ENCODE peak calls at places on chromosomes 12 and 14, in five cellular contexts. One of them, this sample, is unnamed.

GRCh38 chr12:52165096-52165855 is 26.5 kb downstream of the KRT80 start:
- DNase-seq in psoas muscle: no peak
- DNase-seq in HCT116: no peak
- DNase-seq in colonic mucosa: no peak
- DNase-seq in GM23338: no peak
- DNase-seq in this sample: no peak

GRCh38 chr12:77166711-77167110 is 101.3 kb upstream of the E2F7 start:
- DNase-seq in HCT116: no peak
- DNase-seq in GM23338: no peak
- DNase-seq in psoas muscle: no peak
- DNase-seq in colonic mucosa: no peak
- DNase-seq in this sample: no peak

GRCh38 chr14:33611405-33612183 is 339.3 kb downstream of the EGLN3 start:
- DNase-seq in psoas muscle: no peak
- DNase-seq in HCT116: no peak
- DNase-seq in GM23338: no peak
- DNase-seq in colonic mucosa: no peak
- DNase-seq in this sample: no peak

GRCh38 chr12:108890208-108890607 is 10.3 kb downstream of the DAO start:
- DNase-seq in GM23338: peak; percentile 39
- DNase-seq in colonic mucosa: no peak
- DNase-seq in psoas muscle: no peak
- DNase-seq in HCT116: no peak
- DNase-seq in this sample: no peak

GRCh38 chr14:23567186-23568020 is at the start of gene AP1G2:
- DNase-seq in HCT116: peak; percentile 73
- DNase-seq in colonic mucosa: peak; percentile 96
- DNase-seq in psoas muscle: peak; percentile 89
- DNase-seq in GM23338: peak; percentile 94
- DNase-seq in this sample: peak; percentile 92

GRCh38 chr12:41932470-41932991 is 212.1 kb downstream of the GXYLT1 start:
- DNase-seq in colonic mucosa: peak; percentile 36
- DNase-seq in GM23338: peak; percentile 70
- DNase-seq in HCT116: no peak
- DNase-seq in psoas muscle: peak; percentile 78
- DNase-seq in this sample: peak; percentile 22

GRCh38 chr12:100020370-100020769 is 35.6 kb upstream of the ANKS1B start:
- DNase-seq in HCT116: no peak
- DNase-seq in GM23338: peak; percentile 21
- DNase-seq in psoas muscle: no peak
- DNase-seq in colonic mucosa: no peak
- DNase-seq in this sample: no peak

GRCh38 chr14:20697273-20698017 is 8.9 kb downstream of the ANG start:
- DNase-seq in GM23338: peak; percentile 77
- DNase-seq in HCT116: peak; percentile 55
- DNase-seq in psoas muscle: no peak
- DNase-seq in colonic mucosa: peak; percentile 80
- DNase-seq in this sample: peak; percentile 68

GRCh38 chr12:50699940-50700339 is 64.0 kb upstream of the ATF1 start:
- DNase-seq in colonic mucosa: no peak
- DNase-seq in psoas muscle: no peak
- DNase-seq in GM23338: no peak
- DNase-seq in HCT116: no peak
- DNase-seq in this sample: no peak

GRCh38 chr14:63418020-63418419 is 99.3 kb upstream of the GPHB5 start:
- DNase-seq in psoas muscle: no peak
- DNase-seq in HCT116: no peak
- DNase-seq in colonic mucosa: no peak
- DNase-seq in GM23338: no peak
- DNase-seq in this sample: no peak

GRCh38 chr12:53298154-53298553 is 1.3 kb upstream of the MYG1 start:
- DNase-seq in colonic mucosa: no peak
- DNase-seq in psoas muscle: no peak
- DNase-seq in HCT116: no peak
- DNase-seq in GM23338: no peak
- DNase-seq in this sample: no peak

GRCh38 chr14:25116607-25117006 is 66.7 kb upstream of the STXBP6 start:
- DNase-seq in psoas muscle: no peak
- DNase-seq in GM23338: no peak
- DNase-seq in colonic mucosa: no peak
- DNase-seq in HCT116: no peak
- DNase-seq in this sample: no peak

GRCh38 chr12:127888948-127889347 is 378.0 kb upstream of the TMEM132C start:
- DNase-seq in colonic mucosa: no peak
- DNase-seq in GM23338: no peak
- DNase-seq in psoas muscle: no peak
- DNase-seq in HCT116: no peak
- DNase-seq in this sample: no peak

GRCh38 chr14:35212471-35213142 is 79.6 kb upstream of the PSMA6 start:
- DNase-seq in psoas muscle: no peak
- DNase-seq in GM23338: no peak
- DNase-seq in HCT116: no peak
- DNase-seq in colonic mucosa: no peak
- DNase-seq in this sample: no peak

GRCh38 chr14:35213869-35214387 is 78.3 kb upstream of the PSMA6 start:
- DNase-seq in GM23338: no peak
- DNase-seq in psoas muscle: no peak
- DNase-seq in HCT116: no peak
- DNase-seq in colonic mucosa: no peak
- DNase-seq in this sample: no peak

GRCh38 chr14:35218963-35219362 is 73.2 kb upstream of the PSMA6 start:
- DNase-seq in GM23338: no peak
- DNase-seq in psoas muscle: no peak
- DNase-seq in HCT116: no peak
- DNase-seq in colonic mucosa: no peak
- DNase-seq in this sample: no peak

GRCh38 chr14:35213143-35213788 is 78.9 kb upstream of the PSMA6 start:
- DNase-seq in colonic mucosa: no peak
- DNase-seq in GM23338: no peak
- DNase-seq in psoas muscle: no peak
- DNase-seq in HCT116: no peak
- DNase-seq in this sample: no peak

DNA sequence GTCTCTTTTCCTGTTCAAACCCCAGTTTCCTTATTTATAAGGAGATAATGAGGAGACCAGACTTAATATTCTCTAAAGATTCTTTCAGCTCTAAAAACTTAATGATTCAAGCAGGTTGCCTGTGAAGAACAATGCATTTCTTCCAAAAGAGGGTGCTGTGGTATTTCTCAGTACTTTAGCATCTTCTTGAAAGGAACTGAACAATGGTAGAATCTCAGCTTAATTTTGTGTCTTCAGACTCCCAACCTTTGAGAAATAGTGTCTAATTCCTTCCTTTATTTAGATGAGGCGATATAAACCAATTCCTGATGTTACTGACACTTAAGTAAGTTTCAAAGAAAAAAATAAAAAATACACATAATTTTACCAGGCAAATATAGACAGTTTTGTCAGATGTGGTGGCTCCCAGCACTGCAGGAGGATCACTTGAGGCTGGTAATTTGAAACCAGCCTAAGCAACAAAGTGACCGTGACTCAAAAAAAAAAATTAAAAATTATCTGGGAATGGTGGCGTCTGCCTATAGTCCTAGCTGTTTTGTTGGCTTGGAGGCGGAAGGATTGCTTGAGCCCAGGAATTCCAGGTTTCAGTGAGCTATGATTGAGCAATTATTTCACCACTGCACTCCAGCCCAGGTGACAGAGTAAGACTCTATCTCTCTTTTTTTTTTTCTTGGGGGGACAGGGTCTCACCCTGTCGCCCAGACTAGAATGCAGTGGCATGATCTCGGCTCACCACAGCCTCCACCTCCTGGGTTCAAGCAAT is 76.9 kb upstream of the PSMA6 start:
- DNase-seq in colonic mucosa: no peak
- DNase-seq in HCT116: peak; percentile 38
- DNase-seq in GM23338: peak; percentile 63
- DNase-seq in psoas muscle: no peak
- DNase-seq in this sample: no peak
- TF ChIP-seq CTCF in colonic mucosa: no peak
- TF ChIP-seq CTCF in HCT116: peak; percentile 35
- TF ChIP-seq CTCF in GM23338: peak; percentile 62
- TF ChIP-seq CTCF in psoas muscle: peak; percentile 44
- TF ChIP-seq CTCF in this sample: no peak

GRCh38 chr12:81206425-81206824 is 128.5 kb downstream of the ACSS3 start:
- DNase-seq in psoas muscle: no peak
- DNase-seq in GM23338: peak; percentile 36
- DNase-seq in HCT116: no peak
- DNase-seq in colonic mucosa: no peak
- DNase-seq in this sample: no peak

GRCh38 chr12:81208193-81208946 is 130.5 kb downstream of the ACSS3 start:
- DNase-seq in GM23338: no peak
- DNase-seq in psoas muscle: no peak
- DNase-seq in colonic mucosa: peak; percentile 58
- DNase-seq in HCT116: no peak
- DNase-seq in this sample: no peak

GRCh38 chr12:81207173-81207572 is 129.3 kb downstream of the ACSS3 start:
- DNase-seq in psoas muscle: no peak
- DNase-seq in GM23338: peak; percentile 63
- DNase-seq in colonic mucosa: no peak
- DNase-seq in HCT116: no peak
- DNase-seq in this sample: no peak

GRCh38 chr12:81209001-81209400 is 131.1 kb downstream of the ACSS3 start:
- DNase-seq in colonic mucosa: no peak
- DNase-seq in GM23338: no peak
- DNase-seq in HCT116: no peak
- DNase-seq in psoas muscle: no peak
- DNase-seq in this sample: no peak

GRCh38 chr12:81205394-81205793 is 127.5 kb downstream of the ACSS3 start:
- DNase-seq in colonic mucosa: no peak
- DNase-seq in HCT116: no peak
- DNase-seq in GM23338: no peak
- DNase-seq in psoas muscle: no peak
- DNase-seq in this sample: no peak
- H3K4me1 ChIP-seq in colonic mucosa: no peaks in the 10 kb centered on the region
- H3K4me1 ChIP-seq in HCT116: no peaks in the 10 kb centered on the region
- H3K4me1 ChIP-seq in GM23338: peaks cover 43% of the 10 kb centered on the region
- H3K4me1 ChIP-seq in psoas muscle: peaks cover 5% of the 10 kb centered on the region
- H3K4me1 ChIP-seq in this sample: no peaks in the 10 kb centered on the region

DNA sequence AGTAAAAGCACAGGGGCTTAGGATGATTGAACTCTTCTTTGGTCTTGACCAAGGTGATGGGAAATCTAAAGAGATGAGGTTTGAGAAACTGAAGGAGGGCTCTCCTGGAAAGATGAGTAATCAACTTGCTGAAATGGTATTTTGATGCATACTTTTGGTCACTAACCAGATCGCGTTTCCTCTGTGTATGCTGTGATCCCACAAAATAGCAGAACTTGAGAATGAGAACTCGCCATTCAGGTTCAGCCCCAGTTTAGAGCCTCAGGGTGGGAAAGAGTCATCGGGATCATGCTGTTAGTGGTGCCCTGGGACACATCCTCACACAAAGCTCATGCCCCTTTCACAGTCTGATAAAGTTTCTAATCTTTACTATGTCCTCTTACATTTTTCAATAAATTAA is 488.8 kb downstream of the ETNK1 start:
- DNase-seq in colonic mucosa: no peak
- DNase-seq in GM23338: no peak
- DNase-seq in psoas muscle: no peak
- DNase-seq in HCT116: no peak
- DNase-seq in this sample: no peak
- TF ChIP-seq CTCF in colonic mucosa: no peak
- TF ChIP-seq CTCF in GM23338: no peak
- TF ChIP-seq CTCF in psoas muscle: no peak
- TF ChIP-seq CTCF in HCT116: no peak
- TF ChIP-seq CTCF in this sample: no peak

DNA sequence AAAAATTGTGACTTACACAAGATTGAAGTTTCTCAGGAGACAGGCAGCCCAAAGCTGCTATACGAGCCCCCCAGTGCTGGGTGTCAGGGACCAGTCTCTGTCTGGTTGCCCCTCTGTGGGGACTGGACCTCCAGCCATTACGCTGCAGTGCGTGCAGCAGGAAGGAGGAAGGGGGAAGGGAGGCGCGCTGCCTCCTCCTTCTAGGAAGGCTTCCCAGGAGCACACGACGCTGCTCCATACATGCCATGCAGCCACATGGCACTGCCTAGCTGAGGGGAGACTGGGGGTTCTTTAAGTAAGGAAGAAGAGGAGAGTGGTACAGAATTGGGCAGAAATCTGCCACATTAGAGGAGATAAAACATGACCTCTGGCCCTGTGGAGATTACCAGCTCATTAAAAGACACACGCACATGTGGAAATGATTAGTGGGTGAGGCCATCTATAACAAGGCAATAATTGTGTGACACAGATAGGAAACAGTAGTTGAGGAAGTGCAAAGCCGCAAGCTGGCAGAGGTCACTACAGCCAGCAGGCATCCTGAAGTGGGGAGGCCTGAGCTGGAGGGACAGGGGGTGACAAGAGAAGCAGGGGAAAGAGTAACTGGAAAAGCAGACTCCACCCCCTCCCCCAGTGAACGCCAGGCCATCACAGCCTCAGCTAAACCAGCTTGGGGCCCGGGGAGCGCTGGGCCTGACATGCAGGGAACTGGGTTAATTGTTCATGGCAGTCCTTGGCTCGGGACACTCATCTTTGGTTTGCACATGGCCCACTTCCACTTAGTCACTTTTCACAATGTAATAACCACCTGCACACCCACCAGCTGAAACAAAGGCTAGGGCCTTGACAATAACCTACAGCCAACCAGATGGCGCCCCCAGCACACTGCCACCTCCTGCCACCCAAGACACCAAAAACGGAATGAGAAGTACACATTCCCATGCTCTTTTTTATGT is 39.6 kb downstream of the CCDC88C start:
- DNase-seq in HCT116: no peak
- DNase-seq in GM23338: no peak
- DNase-seq in psoas muscle: peak; percentile 47
- DNase-seq in colonic mucosa: no peak
- DNase-seq in this sample: no peak
- H3K4me1 ChIP-seq in HCT116: peaks cover 4% of the 10 kb centered on the region
- H3K4me1 ChIP-seq in GM23338: peaks cover 26% of the 10 kb centered on the region
- H3K4me1 ChIP-seq in psoas muscle: peaks cover 15% of the 10 kb centered on the region
- H3K4me1 ChIP-seq in colonic mucosa: peaks cover 17% of the 10 kb centered on the region
- H3K4me1 ChIP-seq in this sample: peaks cover 59% of the 10 kb centered on the region

This sample was measured in Peyer's patch.